ENCODE peak calls at places on chromosomes 1 and 21, in six cellular contexts. F is astrocyte of the spinal cord; S is activated B cell treated with CpG ODN at 0.5 μM for 24 hours; A is cardiac fibroblast; I is effector CD4-positive, alpha-beta T cell; L is NCI-H1092. B is an unnamed sample.

GRCh38 chr1:156233421-156234127 is 8.4 kb upstream of the BGLAP start:
- DNase-seq in F (peak; percentile 79), S (no peak), A (peak; percentile 85), I (no peak), L (no peak), B (no peak)

GRCh38 chr1:170426596-170426995 is 105.4 kb upstream of the GORAB start:
- DNase-seq in F (no peak), S (no peak), A (no peak), I (no peak), L (no peak), B (no peak)

GRCh38 chr1:50105430-50105829 is 3.3 kb upstream of the ELAVL4 start:
- DNase-seq in F (no peak), S (no peak), A (no peak), I (no peak), L (peak; percentile 32), B (no peak)

GRCh38 chr21:45471229-45472052 is 66.5 kb downstream of the COL18A1 start:
- DNase-seq in F (peak; percentile 93), S (no peak), A (peak; percentile 92), I (no peak), L (no peak), B (no peak)

GRCh38 chr1:223329664-223330420 is 34.1 kb downstream of the SUSD4 start:
- DNase-seq in F (no peak), S (no peak), A (no peak), I (no peak), L (no peak), B (no peak)

GRCh38 chr1:244919320-244920282 is 55.3 kb upstream of the HNRNPU start:
- DNase-seq in F (no peak), S (no peak), A (no peak), I (no peak), L (peak; percentile 38), B (no peak)

GRCh38 chr1:7300893-7301292 is 470.2 kb upstream of the VAMP3 start:
- DNase-seq in F (peak; percentile 96), S (no peak), A (peak; percentile 93), I (no peak), L (no peak), B (no peak)

GRCh38 chr1:163163861-163164582 is 38.7 kb downstream of the RGS5 start:
- DNase-seq in F (peak; percentile 56), S (no peak), A (peak; percentile 69), I (no peak), L (no peak), B (no peak)

GRCh38 chr1:47935163-47935562 is 62.0 kb downstream of the TRABD2B start:
- DNase-seq in F (no peak), S (no peak), A (no peak), I (no peak), L (no peak), B (no peak)

GRCh38 chr1:213531369-213532310 is 456.1 kb upstream of the PROX1 start:
- DNase-seq in F (no peak), S (no peak), A (no peak), I (no peak), L (no peak), B (no peak)

GRCh38 chr1:168386492-168386891 is 105.8 kb downstream of the TBX19 start:
- DNase-seq in F (no peak), S (no peak), A (no peak), I (no peak), L (no peak), B (no peak)

GRCh38 chr1:100530141-100530540 is 7.8 kb upstream of the GPR88 start:
- DNase-seq in F (no peak), S (no peak), A (no peak), I (no peak), L (no peak), B (no peak)

GRCh38 chr1:102897537-102897936 is 210.8 kb downstream of the COL11A1 start:
- DNase-seq in F (peak; percentile 85), S (no peak), A (peak; percentile 78), I (no peak), L (no peak), B (no peak)

GRCh38 chr1:246569248-246570238 is 3.3 kb downstream of the CNST start:
- DNase-seq in F (no peak), S (no peak), A (peak; percentile 70), I (peak; percentile 30), L (no peak), B (no peak)

GRCh38 chr1:67687649-67688048 is 2.6 kb downstream of the GADD45A start:
- DNase-seq in F (peak; percentile 80), S (no peak), A (peak; percentile 90), I (no peak), L (no peak), B (no peak)

GRCh38 chr1:235502601-235503332 is 1.5 kb downstream of the B3GALNT2 start:
- DNase-seq in F (peak; percentile 47), S (no peak), A (peak; percentile 55), I (no peak), L (no peak), B (no peak)

GRCh38 chr1:94865369-94865768 is 45.2 kb downstream of the SLC44A3 start:
- DNase-seq in F (peak; percentile 77), S (no peak), A (peak; percentile 69), I (no peak), L (no peak), B (no peak)

GRCh38 chr1:81803423-81804103 is 2.8 kb downstream of the ADGRL2 start:
- DNase-seq in F (peak; percentile 27), S (no peak), A (peak; percentile 49), I (no peak), L (no peak), B (peak; percentile 6)

GRCh38 chr21:42865361-42866160 is 13.8 kb downstream of the WDR4 start:
- DNase-seq in F (no peak), S (no peak), A (no peak), I (no peak), L (peak; percentile 78), B (no peak)

GRCh38 chr1:145690587-145691558 is 16.3 kb downstream of the PDZK1 start:
- DNase-seq in F (peak; percentile 89), S (no peak), A (peak; percentile 87), I (no peak), L (no peak), B (no peak)

GRCh38 chr1:15322648-15323350 is 75.8 kb downstream of the FHAD1 start:
- DNase-seq in F (no peak), S (no peak), A (no peak), I (no peak), L (no peak), B (no peak)

GRCh38 chr1:143497374-143497747 is 474.4 kb downstream of the FAM72C start:
- DNase-seq in F (no peak), S (no peak), A (no peak), I (no peak), L (no peak), B (no peak)

GRCh38 chr1:228646717-228647522 is 88.4 kb upstream of the RHOU start:
- DNase-seq in F (peak; percentile 19), S (peak; percentile 41), A (peak; percentile 63), I (no peak), L (peak; percentile 47), B (no peak)

GRCh38 chr1:19926296-19927129 is 3.1 kb upstream of the PLA2G2E start:
- DNase-seq in F (no peak), S (no peak), A (peak; percentile 39), I (no peak), L (no peak), B (no peak)

GRCh38 chr1:230930986-230931385 is 47.7 kb downstream of the TTC13 start:
- DNase-seq in F (no peak), S (no peak), A (no peak), I (no peak), L (no peak), B (no peak)

GRCh38 chr1:65535981-65536380 is 115.5 kb downstream of the LEPR start:
- DNase-seq in F (no peak), S (no peak), A (no peak), I (no peak), L (no peak), B (no peak)

GRCh38 chr1:100178092-100178491 is at the start of gene LRRC39:
- DNase-seq in F (no peak), S (no peak), A (no peak), I (no peak), L (no peak), B (no peak)

GRCh38 chr21:44695176-44695575 is 1.8 kb upstream of the KRTAP10-12 start:
- DNase-seq in F (no peak), S (no peak), A (no peak), I (no peak), L (no peak), B (no peak)

GRCh38 chr1:89451011-89451410 is 73.6 kb upstream of the LRRC8B start:
- DNase-seq in F (peak; percentile 24), S (no peak), A (peak; percentile 17), I (no peak), L (no peak), B (no peak)

GRCh38 chr1:155063550-155064108 is at the start of gene EFNA4:
- DNase-seq in F (peak; percentile 81), S (peak; percentile 73), A (peak; percentile 82), I (peak; percentile 80), L (peak; percentile 41), B (peak; percentile 81)

GRCh38 chr21:33011462-33011861 is 14.3 kb upstream of the OLIG2 start:
- DNase-seq in F (peak; percentile 58), S (no peak), A (peak; percentile 90), I (no peak), L (no peak), B (no peak)

GRCh38 chr21:46254208-46254975 is 25.8 kb upstream of the LSS start:
- DNase-seq in F (no peak), S (no peak), A (no peak), I (no peak), L (no peak), B (no peak)

GRCh38 chr1:43705982-43706597 is 1.2 kb upstream of the ST3GAL3 start:
- DNase-seq in F (no peak), S (no peak), A (peak; percentile 23), I (no peak), L (no peak), B (no peak)

GRCh38 chr1:171344473-171344820 is 30.5 kb downstream of the FMO4 start:
- DNase-seq in F (no peak), S (no peak), A (peak; percentile 52), I (no peak), L (no peak), B (no peak)

B was measured in endothelial cell.